ENCODE peak calls at places on chromosomes 13 and 19, in ten cellular contexts. P is MM.1S, F is lower lobe of right lung, G is mammary epithelial cell, W is tibial nerve, U is sigmoid colon, O is aorta, Q is tibial artery, X is heart right ventricle, M is endodermal cell. J is an unnamed sample. For H3K36me3 and H3K4me1, the result is how much of the 10 kb centered on the place peaks cover.

GRCh38 chr19:35153701-35154534 is 617 bp upstream of the FXYD5 start:
- DNase-seq in P (peak), F (peak), G (no peak), W (no peak), U (peak), O (peak), Q (no peak), X (no peak), M (peak), J (peak)

GRCh38 chr19:40907968-40908735 is 26.1 kb upstream of the CYP2A7 start:
- DNase-seq in P (no peak), F (no peak), G (no peak), W (no peak), U (no peak), O (peak), Q (no peak), X (no peak), M (peak), J (no peak)

GRCh38 chr19:29576761-29577661 is 29.1 kb upstream of the POP4 start:
- DNase-seq in P (no peak), F (no peak), G (peak), W (no peak), U (no peak), O (no peak), Q (no peak), X (no peak), M (no peak), J (no peak)

GRCh38 chr13:27359203-27359821 is 65.1 kb upstream of the GTF3A start:
- DNase-seq in P (peak), F (peak), G (peak), W (no peak), U (peak), O (peak), Q (peak), X (peak), M (peak), J (peak)

GRCh38 chr13:45974500-45974899 is 78.0 kb downstream of the ZC3H13 start:
- DNase-seq in P (no peak), F (no peak), G (peak), W (no peak), U (no peak), O (no peak), Q (no peak), X (no peak), M (no peak), J (no peak)

GRCh38 chr19:32917612-32917996 is 48.0 kb upstream of the SLC7A9 start:
- DNase-seq in P (no peak), F (no peak), G (no peak), W (no peak), U (no peak), O (no peak), Q (no peak), X (no peak), M (no peak), J (no peak)

GRCh38 chr13:97822377-97822776 is 131.1 kb upstream of the IPO5 start:
- DNase-seq in P (no peak), F (no peak), G (no peak), W (no peak), U (no peak), O (no peak), Q (no peak), X (no peak), M (no peak), J (no peak)

GRCh38 chr13:80082396-80083096 is 258.4 kb downstream of the SPRY2 start:
- DNase-seq in P (no peak), F (no peak), G (peak), W (no peak), U (no peak), O (no peak), Q (no peak), X (no peak), M (no peak), J (no peak)

GRCh38 chr19:23118400-23118799 is 1.6 kb downstream of the ZNF730 start:
- DNase-seq in P (no peak), F (no peak), G (no peak), W (no peak), U (no peak), O (no peak), Q (no peak), X (no peak), M (no peak), J (no peak)

GRCh38 chr13:39385621-39386231 is 217.3 kb downstream of the LHFPL6 start:
- DNase-seq in P (no peak), F (no peak), G (no peak), W (no peak), U (no peak), O (no peak), Q (no peak), X (no peak), M (no peak), J (no peak)

GRCh38 chr13:51626749-51627148 is 42.5 kb downstream of the WDFY2 start:
- DNase-seq in P (no peak), F (no peak), G (peak), W (no peak), U (no peak), O (no peak), Q (no peak), X (no peak), M (no peak), J (no peak)

GRCh38 chr13:60611523-60611922 is 214.5 kb downstream of the TDRD3 start:
- DNase-seq in P (no peak), F (no peak), G (no peak), W (no peak), U (no peak), O (no peak), Q (no peak), X (no peak), M (no peak), J (no peak)

GRCh38 chr13:37716796-37717195 is 118.2 kb upstream of the POSTN start:
- DNase-seq in P (no peak), F (no peak), G (no peak), W (no peak), U (no peak), O (no peak), Q (no peak), X (no peak), M (no peak), J (no peak)

GRCh38 chr13:37715606-37716015 is 117.0 kb upstream of the POSTN start:
- DNase-seq in P (no peak), F (no peak), G (peak), W (no peak), U (no peak), O (peak), Q (no peak), X (no peak), M (no peak), J (no peak)

GRCh38 chr19:54463531-54464043 is at the start of gene LENG9:
- DNase-seq in P (no peak), F (peak), G (peak), W (peak), U (peak), O (peak), Q (peak), X (peak), M (peak), J (peak)

GRCh38 chr13:33494596-33495214 is 209.2 kb upstream of the STARD13 start:
- DNase-seq in P (no peak), F (no peak), G (peak), W (no peak), U (no peak), O (peak), Q (no peak), X (no peak), M (no peak), J (no peak)

GRCh38 chr13:73913043-73913740 is 221.0 kb downstream of the KLF12 start:
- DNase-seq in P (no peak), F (no peak), G (peak), W (no peak), U (no peak), O (no peak), Q (no peak), X (no peak), M (peak), J (no peak)

DNA sequence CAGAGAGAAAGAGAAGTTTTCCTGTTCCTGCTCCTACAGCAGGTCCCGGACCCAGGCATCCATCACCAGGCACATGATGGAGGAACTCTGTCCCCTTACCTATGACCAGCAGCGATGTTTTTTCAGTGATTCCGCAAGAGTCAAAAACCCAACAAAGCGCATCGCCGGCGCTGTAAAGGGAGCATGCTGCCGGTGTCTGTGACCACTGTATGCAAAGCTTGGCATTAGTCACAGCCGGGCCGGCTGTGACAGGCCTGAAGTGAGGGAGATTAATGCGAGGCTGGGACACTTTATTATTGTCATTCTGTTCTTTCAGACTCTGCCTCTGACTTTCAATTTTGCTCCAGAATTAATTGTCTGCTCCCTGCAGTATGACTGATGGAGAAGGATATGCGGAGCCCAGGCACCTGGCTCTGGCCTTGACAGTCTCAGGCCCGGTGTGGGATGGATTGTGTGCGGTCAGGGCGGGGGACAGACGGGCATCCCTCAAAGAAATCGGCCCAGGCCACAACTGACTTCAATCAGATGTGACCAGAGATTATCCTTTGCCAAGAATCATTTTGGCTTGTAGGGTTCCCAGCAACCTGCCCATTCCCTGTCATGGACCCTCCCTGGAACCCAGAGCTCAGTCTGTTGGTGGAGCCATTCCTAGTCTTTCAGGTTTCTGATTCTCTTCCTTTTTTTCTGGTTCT is 462.0 kb upstream of the ZNF507 start:
- DNase-seq in P (no peak), F (no peak), G (no peak), W (no peak), U (no peak), O (no peak), Q (no peak), X (no peak), M (no peak), J (no peak)
- H3K36me3 ChIP-seq in P (under half), F (under half), G (under half), W (under half), U (under half), O (under half), Q (under half), X (under half), M (under half), J (under half)

GRCh38 chr19:13032837-13033236 is 37.6 kb downstream of the NFIX start:
- DNase-seq in P (no peak), F (no peak), G (no peak), W (no peak), U (no peak), O (no peak), Q (no peak), X (no peak), M (no peak), J (no peak)

GRCh38 chr19:13031917-13032623 is 36.8 kb downstream of the NFIX start:
- DNase-seq in P (no peak), F (no peak), G (peak), W (no peak), U (no peak), O (peak), Q (no peak), X (no peak), M (no peak), J (no peak)

GRCh38 chr19:13033819-13034611 is 38.7 kb downstream of the NFIX start:
- DNase-seq in P (peak), F (peak), G (peak), W (no peak), U (peak), O (peak), Q (peak), X (peak), M (peak), J (peak)

GRCh38 chr19:13034636-13035035 is 39.4 kb downstream of the NFIX start:
- DNase-seq in P (no peak), F (no peak), G (peak), W (no peak), U (no peak), O (no peak), Q (no peak), X (no peak), M (no peak), J (no peak)

GRCh38 chr19:13033244-13033643 is 38.0 kb downstream of the NFIX start:
- DNase-seq in P (no peak), F (no peak), G (no peak), W (no peak), U (no peak), O (no peak), Q (no peak), X (no peak), M (no peak), J (no peak)
- H3K4me1 ChIP-seq in P (under half), F (half or more), G (half or more), W (half or more), U (under half), O (under half), Q (half or more), X (half or more), M (under half), J (half or more)

GRCh38 chr19:38068851-38069250 is 155.2 kb downstream of the DPF1 start:
- DNase-seq in P (no peak), F (no peak), G (no peak), W (no peak), U (no peak), O (no peak), Q (no peak), X (no peak), M (no peak), J (no peak)

GRCh38 chr19:38072776-38073411 is 151.1 kb downstream of the DPF1 start:
- DNase-seq in P (no peak), F (peak), G (no peak), W (no peak), U (no peak), O (no peak), Q (no peak), X (no peak), M (no peak), J (no peak)

GRCh38 chr19:38071647-38072046 is 152.4 kb downstream of the DPF1 start:
- DNase-seq in P (no peak), F (no peak), G (no peak), W (no peak), U (no peak), O (no peak), Q (no peak), X (no peak), M (no peak), J (no peak)

GRCh38 chr19:38073806-38074685 is 150.0 kb downstream of the DPF1 start:
- DNase-seq in P (no peak), F (no peak), G (no peak), W (no peak), U (no peak), O (no peak), Q (no peak), X (no peak), M (peak), J (peak)

GRCh38 chr19:38070573-38070972 is 153.4 kb downstream of the DPF1 start:
- DNase-seq in P (no peak), F (no peak), G (peak), W (no peak), U (no peak), O (no peak), Q (no peak), X (no peak), M (no peak), J (no peak)
- H3K36me3 ChIP-seq in P (under half), F (under half), G (under half), W (under half), U (under half), O (under half), Q (under half), X (under half), M (under half), J (under half)

GRCh38 chr19:17078920-17079709 is 3.5 kb downstream of the MYO9B start:
- DNase-seq in P (no peak), F (no peak), G (peak), W (no peak), U (no peak), O (peak), Q (no peak), X (no peak), M (no peak), J (no peak)

GRCh38 chr19:17078038-17078919 is 2.7 kb downstream of the MYO9B start:
- DNase-seq in P (no peak), F (peak), G (peak), W (no peak), U (no peak), O (peak), Q (no peak), X (no peak), M (no peak), J (no peak)

GRCh38 chr19:17081672-17082630 is 6.4 kb downstream of the MYO9B start:
- DNase-seq in P (no peak), F (no peak), G (no peak), W (no peak), U (no peak), O (peak), Q (peak), X (peak), M (no peak), J (no peak)

GRCh38 chr19:17079710-17080440 is 4.3 kb downstream of the MYO9B start:
- DNase-seq in P (peak), F (peak), G (peak), W (peak), U (peak), O (peak), Q (peak), X (peak), M (no peak), J (peak)

GRCh38 chr19:17080441-17080803 is 4.8 kb downstream of the MYO9B start:
- DNase-seq in P (no peak), F (no peak), G (no peak), W (no peak), U (no peak), O (no peak), Q (no peak), X (no peak), M (no peak), J (no peak)
- H3K4me1 ChIP-seq in P (under half), F (half or more), G (under half), W (under half), U (under half), O (under half), Q (half or more), X (half or more), M (under half), J (under half)

DNA sequence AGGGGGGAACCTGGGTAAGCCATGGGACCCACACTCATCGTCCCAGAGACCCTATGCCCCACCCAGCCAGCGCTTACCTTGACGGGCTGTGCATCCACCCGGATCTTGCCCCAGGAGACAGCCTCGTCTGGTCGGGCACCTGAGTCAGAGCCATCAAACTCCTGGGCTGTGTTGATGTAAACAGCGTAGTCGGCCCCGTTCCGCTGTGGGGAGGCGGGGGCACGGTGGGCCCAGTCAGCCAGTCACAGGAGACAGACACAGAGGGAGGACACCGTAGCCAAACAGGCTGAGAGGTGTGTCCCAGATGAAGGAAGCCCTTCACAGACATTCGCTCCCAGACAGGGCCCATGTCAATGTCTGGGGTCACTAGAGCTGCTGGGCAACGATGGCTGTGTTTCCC is 5.7 kb downstream of the DHPS start:
- DNase-seq in P (no peak), F (no peak), G (no peak), W (no peak), U (no peak), O (no peak), Q (no peak), X (no peak), M (no peak), J (no peak)
- H3K36me3 ChIP-seq in P (under half), F (half or more), G (under half), W (half or more), U (half or more), O (under half), Q (half or more), X (under half), M (half or more), J (under half)

GRCh38 chr13:41463823-41464602 is 6.7 kb downstream of the RGCC start:
- DNase-seq in P (no peak), F (no peak), G (no peak), W (no peak), U (no peak), O (no peak), Q (no peak), X (no peak), M (no peak), J (peak)
- H3K4me1 ChIP-seq in P (under half), F (half or more), G (under half), W (under half), U (under half), O (under half), Q (under half), X (under half), M (under half), J (under half)